ENCODE peak calls at places on chromosomes 6 and 20, in six cellular contexts. One of them, this sample, is unnamed.

GRCh38 chr20:11159728-11160127 is 485.9 kb upstream of the JAG1 start:
- DNase-seq in GM23338: no peak
- DNase-seq in BE2C: no peak
- DNase-seq in OCI-LY7: no peak
- DNase-seq in foreskin fibroblast: peak; percentile 65
- DNase-seq in AG09309: no peak
- DNase-seq in this sample: peak; percentile 46

GRCh38 chr6:40540790-40541189 is 46.4 kb downstream of the LRFN2 start:
- DNase-seq in GM23338: no peak
- DNase-seq in BE2C: no peak
- DNase-seq in OCI-LY7: no peak
- DNase-seq in foreskin fibroblast: no peak
- DNase-seq in AG09309: no peak
- DNase-seq in this sample: no peak

GRCh38 chr6:34145161-34146020 is 496 bp downstream of the GRM4 start:
- DNase-seq in GM23338: peak; percentile 83
- DNase-seq in BE2C: peak; percentile 55
- DNase-seq in OCI-LY7: peak; percentile 43
- DNase-seq in foreskin fibroblast: peak; percentile 77
- DNase-seq in AG09309: no peak
- DNase-seq in this sample: peak; percentile 41

GRCh38 chr6:41371992-41372525 is 36.7 kb downstream of the NCR2 start:
- DNase-seq in GM23338: peak; percentile 70
- DNase-seq in BE2C: no peak
- DNase-seq in OCI-LY7: no peak
- DNase-seq in foreskin fibroblast: peak; percentile 34
- DNase-seq in AG09309: no peak
- DNase-seq in this sample: no peak

GRCh38 chr6:39062014-39062740 is 13.6 kb downstream of the GLP1R start:
- DNase-seq in GM23338: no peak
- DNase-seq in BE2C: no peak
- DNase-seq in OCI-LY7: no peak
- DNase-seq in foreskin fibroblast: no peak
- DNase-seq in AG09309: no peak
- DNase-seq in this sample: no peak

GRCh38 chr6:1482381-1483166 is 93.2 kb downstream of the FOXF2 start:
- DNase-seq in GM23338: no peak
- DNase-seq in BE2C: no peak
- DNase-seq in OCI-LY7: peak; percentile 68
- DNase-seq in foreskin fibroblast: no peak
- DNase-seq in AG09309: no peak
- DNase-seq in this sample: no peak

GRCh38 chr6:121770943-121771342 is 335.5 kb downstream of the GJA1 start:
- DNase-seq in GM23338: no peak
- DNase-seq in BE2C: no peak
- DNase-seq in OCI-LY7: no peak
- DNase-seq in foreskin fibroblast: peak; percentile 15
- DNase-seq in AG09309: no peak
- DNase-seq in this sample: no peak

GRCh38 chr6:1931817-1932216 is 313.6 kb downstream of the GMDS start:
- DNase-seq in GM23338: no peak
- DNase-seq in BE2C: no peak
- DNase-seq in OCI-LY7: no peak
- DNase-seq in foreskin fibroblast: no peak
- DNase-seq in AG09309: no peak
- DNase-seq in this sample: no peak

GRCh38 chr6:20403766-20404640 is 2.3 kb downstream of the E2F3 start:
- DNase-seq in GM23338: peak; percentile 69
- DNase-seq in BE2C: peak; percentile 66
- DNase-seq in OCI-LY7: peak; percentile 68
- DNase-seq in foreskin fibroblast: peak; percentile 78
- DNase-seq in AG09309: no peak
- DNase-seq in this sample: no peak

GRCh38 chr6:143510991-143511891 is at the start of gene FUCA2:
- DNase-seq in GM23338: peak; percentile 96
- DNase-seq in BE2C: peak; percentile 79
- DNase-seq in OCI-LY7: no peak
- DNase-seq in foreskin fibroblast: peak; percentile 97
- DNase-seq in AG09309: peak; percentile 34
- DNase-seq in this sample: peak; percentile 94

GRCh38 chr6:57262491-57262890 is 40.4 kb upstream of the RAB23 start:
- DNase-seq in GM23338: no peak
- DNase-seq in BE2C: no peak
- DNase-seq in OCI-LY7: no peak
- DNase-seq in foreskin fibroblast: peak; percentile 55
- DNase-seq in AG09309: no peak
- DNase-seq in this sample: no peak

GRCh38 chr6:130365166-130366010 is 429 bp upstream of the TMEM200A start:
- DNase-seq in GM23338: peak; percentile 90
- DNase-seq in BE2C: peak; percentile 70
- DNase-seq in OCI-LY7: no peak
- DNase-seq in foreskin fibroblast: peak; percentile 90
- DNase-seq in AG09309: no peak
- DNase-seq in this sample: peak; percentile 58
- TF ChIP-seq CTCF in GM23338: peak; percentile 67
- TF ChIP-seq CTCF in BE2C: peak; percentile 64
- TF ChIP-seq CTCF in OCI-LY7: no peak
- TF ChIP-seq CTCF in foreskin fibroblast: peak; percentile 90
- TF ChIP-seq CTCF in AG09309: peak; percentile 73
- TF ChIP-seq CTCF in this sample: peak; percentile 64

GRCh38 chr6:6737666-6738065 is 149.1 kb downstream of the LY86 start:
- DNase-seq in GM23338: no peak
- DNase-seq in BE2C: no peak
- DNase-seq in OCI-LY7: no peak
- DNase-seq in foreskin fibroblast: no peak
- DNase-seq in AG09309: no peak
- DNase-seq in this sample: no peak
- H3K4me3 ChIP-seq in GM23338: no peak overlapping the region
- H3K4me3 ChIP-seq in BE2C: peak overlapping the region; percentile 50
- H3K4me3 ChIP-seq in OCI-LY7: no peak overlapping the region
- H3K4me3 ChIP-seq in foreskin fibroblast: peak overlapping the region; percentile 56
- H3K4me3 ChIP-seq in AG09309: no peak overlapping the region
- H3K4me3 ChIP-seq in this sample: peak overlapping the region; percentile 38

GRCh38 chr6:106381871-106382270 is 21.4 kb downstream of the CRYBG1 start:
- DNase-seq in GM23338: peak; percentile 17
- DNase-seq in BE2C: no peak
- DNase-seq in OCI-LY7: peak; percentile 54
- DNase-seq in foreskin fibroblast: peak; percentile 15
- DNase-seq in AG09309: no peak
- DNase-seq in this sample: no peak
- TF ChIP-seq CTCF in GM23338: no peak
- TF ChIP-seq CTCF in BE2C: no peak
- TF ChIP-seq CTCF in OCI-LY7: peak; percentile 18
- TF ChIP-seq CTCF in foreskin fibroblast: no peak
- TF ChIP-seq CTCF in AG09309: no peak
- TF ChIP-seq CTCF in this sample: no peak

GRCh38 chr6:42777126-42777822 is 4.6 kb upstream of the BICRAL start:
- DNase-seq in GM23338: no peak
- DNase-seq in BE2C: no peak
- DNase-seq in OCI-LY7: peak; percentile 75
- DNase-seq in foreskin fibroblast: peak; percentile 69
- DNase-seq in AG09309: no peak
- DNase-seq in this sample: no peak
- H3K4me3 ChIP-seq in GM23338: no peak overlapping the region
- H3K4me3 ChIP-seq in BE2C: no peak overlapping the region
- H3K4me3 ChIP-seq in OCI-LY7: peak overlapping the region; percentile 38
- H3K4me3 ChIP-seq in foreskin fibroblast: no peak overlapping the region
- H3K4me3 ChIP-seq in AG09309: no peak overlapping the region
- H3K4me3 ChIP-seq in this sample: no peak overlapping the region

DNA sequence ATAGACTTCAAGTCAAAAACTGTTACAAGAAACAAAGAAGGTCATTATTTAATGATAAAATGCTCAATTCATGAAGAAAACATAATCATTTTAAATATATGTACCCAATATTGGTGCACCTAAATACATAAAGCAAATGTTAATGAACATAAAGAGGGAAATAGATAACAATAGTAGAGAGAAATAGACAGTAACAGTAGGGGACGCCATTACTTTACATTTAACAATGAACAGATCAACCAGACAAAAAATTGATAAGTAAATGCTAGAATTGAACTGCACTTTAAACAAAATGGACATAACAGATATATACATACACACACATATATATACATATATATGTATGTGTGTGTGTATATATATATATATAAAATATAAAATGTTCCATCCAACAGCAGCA is 37.4 kb downstream of the IL22RA2 start:
- DNase-seq in GM23338: no peak
- DNase-seq in BE2C: no peak
- DNase-seq in OCI-LY7: no peak
- DNase-seq in foreskin fibroblast: peak; percentile 29
- DNase-seq in AG09309: no peak
- DNase-seq in this sample: no peak
- TF ChIP-seq CTCF in GM23338: peak; percentile 44
- TF ChIP-seq CTCF in BE2C: peak; percentile 11
- TF ChIP-seq CTCF in OCI-LY7: peak; percentile 54
- TF ChIP-seq CTCF in foreskin fibroblast: no peak
- TF ChIP-seq CTCF in AG09309: peak; percentile 32
- TF ChIP-seq CTCF in this sample: peak; percentile 39